ENCODE peak calls at places on chromosomes 5 and 9, in eight cellular contexts. H is H1; K is activated CD4-positive, alpha-beta T cell treated with anti-CD3 and anti-CD28 coated beads, Interleukin-2, amount 50 U/mL, for 48 hours; Z is AG20443; W is HEK293T; V is stimulated activated CD4-positive, alpha-beta T cell treated with anti-CD3 and anti-CD28 coated beads, Interleukin-2, amount 100 ng/mL, for 48 hours; O is activated CD8-positive, alpha-beta memory T cell treated with anti-CD3 and anti-CD28 coated beads, Interleukin-2, amount 50 U/mL, for 4 hours; J is CD8-positive, alpha-beta T cell. R is an unnamed sample.

GRCh38 chr9:113380869-113381378 is 4.1 kb upstream of the HDHD3 start:
- DNase-seq in V (no peak), W (no peak), J (no peak), H (no peak), K (no peak), Z (no peak), O (no peak), R (no peak)

GRCh38 chr9:76412638-76413037 is 18.4 kb upstream of the RFK start:
- DNase-seq in W (no peak), Z (no peak), J (no peak), H (no peak), O (no peak), V (no peak), K (no peak), R (no peak)

GRCh38 chr5:75053286-75054109 is 1.1 kb upstream of the GCNT4 start:
- DNase-seq in W (peak; percentile 57), V (peak; percentile 37), H (no peak), K (peak; percentile 58), Z (peak; percentile 82), J (peak; percentile 72), O (peak; percentile 59), R (peak; percentile 26)

GRCh38 chr5:81165493-81166119 is 67.5 kb upstream of the CKMT2 start:
- DNase-seq in K (peak; percentile 71), H (peak; percentile 38), J (peak; percentile 49), V (peak; percentile 67), W (peak; percentile 66), Z (peak; percentile 66), O (peak; percentile 54), R (peak; percentile 29)

GRCh38 chr9:135811796-135812195 is 95.5 kb downstream of the CAMSAP1 start:
- DNase-seq in W (no peak), Z (no peak), O (no peak), H (no peak), K (no peak), J (no peak), V (no peak), R (no peak)

GRCh38 chr9:127174386-127175318 is 52.2 kb upstream of the ANGPTL2 start:
- DNase-seq in J (no peak), H (no peak), K (no peak), V (no peak), Z (no peak), O (no peak), W (no peak), R (no peak)

GRCh38 chr9:35736201-35736633 is 3.8 kb downstream of the CREB3 start:
- DNase-seq in V (peak; percentile 55), W (peak; percentile 68), O (peak; percentile 63), J (peak; percentile 71), K (peak; percentile 64), H (no peak), Z (peak; percentile 78), R (peak; percentile 64)

GRCh38 chr5:71658916-71659661 is 60.0 kb upstream of the CARTPT start:
- DNase-seq in V (no peak), H (no peak), W (peak; percentile 28), O (no peak), Z (no peak), K (no peak), J (no peak), R (no peak)

GRCh38 chr5:67377651-67378050 is 181.1 kb upstream of the CD180 start:
- DNase-seq in J (no peak), W (no peak), V (no peak), O (no peak), K (no peak), H (no peak), Z (no peak), R (no peak)

GRCh38 chr5:149127394-149127955 is 13.8 kb upstream of the ABLIM3 start:
- DNase-seq in O (no peak), W (no peak), V (no peak), Z (no peak), J (no peak), K (no peak), H (no peak), R (no peak)

GRCh38 chr5:93607367-93608258 is 24.6 kb downstream of the NR2F1 start:
- DNase-seq in K (no peak), J (no peak), H (no peak), V (no peak), Z (peak; percentile 55), W (peak; percentile 33), O (no peak), R (peak; percentile 32)

GRCh38 chr5:157561105-157561504 is 14.5 kb downstream of the ADAM19 start:
- DNase-seq in V (no peak), K (no peak), H (no peak), Z (no peak), O (no peak), W (no peak), J (no peak), R (no peak)

GRCh38 chr9:105963700-105964099 is 269.4 kb downstream of the TMEM38B start:
- DNase-seq in O (no peak), V (no peak), K (no peak), W (no peak), H (no peak), Z (no peak), J (no peak), R (no peak)

GRCh38 chr9:70829591-70830265 is 291.7 kb downstream of the TRPM3 start:
- DNase-seq in W (no peak), K (no peak), O (no peak), Z (no peak), J (no peak), V (no peak), H (no peak), R (no peak)

GRCh38 chr9:70110194-70111041 is 66.8 kb downstream of the MAMDC2 start:
- DNase-seq in W (no peak), O (no peak), Z (no peak), V (no peak), H (no peak), J (no peak), K (no peak), R (no peak)

GRCh38 chr5:135827965-135828792 is 6.3 kb upstream of the SLC25A48 start:
- DNase-seq in V (no peak), Z (peak; percentile 10), W (no peak), K (no peak), J (no peak), H (no peak), O (no peak), R (no peak)

GRCh38 chr5:143946821-143947220 is 134.9 kb downstream of the HMHB1 start:
- DNase-seq in K (no peak), O (no peak), W (no peak), Z (no peak), V (no peak), H (no peak), J (no peak), R (no peak)

GRCh38 chr9:107070591-107070990 is 207.6 kb downstream of the ZNF462 start:
- DNase-seq in H (no peak), Z (no peak), W (no peak), V (no peak), J (no peak), K (no peak), O (no peak), R (no peak)

GRCh38 chr5:54646285-54647101 is 128.9 kb downstream of the SNX18 start:
- DNase-seq in V (peak; percentile 46), Z (peak; percentile 52), H (peak; percentile 15), W (peak; percentile 31), K (peak; percentile 63), J (peak; percentile 72), O (peak; percentile 55), R (peak; percentile 91)

GRCh38 chr5:140372971-140373487 is 13.0 kb downstream of the SLC4A9 start:
- DNase-seq in V (peak; percentile 33), W (peak; percentile 77), H (peak; percentile 67), O (peak; percentile 45), Z (peak; percentile 88), J (peak; percentile 38), K (peak; percentile 37), R (peak; percentile 29)

GRCh38 chr5:33364406-33364805 is 76.4 kb upstream of the TARS1 start:
- DNase-seq in J (no peak), V (no peak), O (no peak), Z (no peak), K (no peak), W (no peak), H (no peak), R (no peak)

GRCh38 chr9:112037281-112038016 is 137.6 kb downstream of the SUSD1 start:
- DNase-seq in Z (peak; percentile 35), K (peak; percentile 58), W (no peak), O (peak; percentile 53), H (no peak), V (peak; percentile 41), J (peak; percentile 82), R (peak; percentile 71)

GRCh38 chr9:36961051-36961450 is 73.0 kb downstream of the PAX5 start:
- DNase-seq in O (no peak), H (no peak), J (no peak), W (no peak), V (no peak), K (no peak), Z (no peak), R (no peak)

GRCh38 chr5:72618699-72619098 is 111.5 kb upstream of the ZNF366 start:
- DNase-seq in O (no peak), W (no peak), V (no peak), H (no peak), Z (no peak), J (no peak), K (no peak), R (no peak)